ENCODE peak calls at places on chromosomes 11 and 22, in eight cellular contexts. One of them, this sample, is unnamed.

GRCh38 chr11:75816561-75817239 is 1.7 kb downstream of the UVRAG start:
- DNase-seq in right lobe of liver: no peak
- DNase-seq in lower lobe of right lung: no peak
- DNase-seq in CD8-positive, alpha-beta memory T cell: peak
- DNase-seq in endodermal cell: no peak
- DNase-seq in right atrium auricular region: no peak
- DNase-seq in A673: peak
- DNase-seq in AG04450: no peak
- DNase-seq in this sample: no peak

GRCh38 chr22:26431151-26431995 is 2.3 kb downstream of the ASPHD2 start:
- DNase-seq in right lobe of liver: no peak
- DNase-seq in lower lobe of right lung: no peak
- DNase-seq in CD8-positive, alpha-beta memory T cell: no peak
- DNase-seq in endodermal cell: no peak
- DNase-seq in right atrium auricular region: no peak
- DNase-seq in A673: peak
- DNase-seq in AG04450: no peak
- DNase-seq in this sample: peak

GRCh38 chr22:37618674-37619073 is 10.0 kb downstream of the GGA1 start:
- DNase-seq in right lobe of liver: no peak
- DNase-seq in lower lobe of right lung: no peak
- DNase-seq in CD8-positive, alpha-beta memory T cell: no peak
- DNase-seq in endodermal cell: no peak
- DNase-seq in right atrium auricular region: no peak
- DNase-seq in A673: no peak
- DNase-seq in AG04450: no peak
- DNase-seq in this sample: no peak

GRCh38 chr22:43828711-43829447 is 16.8 kb upstream of the EFCAB6 start:
- DNase-seq in right lobe of liver: peak
- DNase-seq in lower lobe of right lung: peak
- DNase-seq in CD8-positive, alpha-beta memory T cell: no peak
- DNase-seq in endodermal cell: peak
- DNase-seq in right atrium auricular region: peak
- DNase-seq in A673: peak
- DNase-seq in AG04450: no peak
- DNase-seq in this sample: peak

GRCh38 chr22:46150615-46151423 is 493 bp downstream of the PPARA start:
- DNase-seq in right lobe of liver: peak
- DNase-seq in lower lobe of right lung: peak
- DNase-seq in CD8-positive, alpha-beta memory T cell: peak
- DNase-seq in endodermal cell: peak
- DNase-seq in right atrium auricular region: no peak
- DNase-seq in A673: no peak
- DNase-seq in AG04450: no peak
- DNase-seq in this sample: peak

GRCh38 chr11:44680982-44681597 is 45.7 kb upstream of the TSPAN18 start:
- DNase-seq in right lobe of liver: no peak
- DNase-seq in lower lobe of right lung: no peak
- DNase-seq in CD8-positive, alpha-beta memory T cell: peak
- DNase-seq in endodermal cell: no peak
- DNase-seq in right atrium auricular region: no peak
- DNase-seq in A673: no peak
- DNase-seq in AG04450: no peak
- DNase-seq in this sample: no peak

GRCh38 chr22:45226681-45227186 is 14.0 kb downstream of the KIAA0930 start:
- DNase-seq in right lobe of liver: no peak
- DNase-seq in lower lobe of right lung: peak
- DNase-seq in CD8-positive, alpha-beta memory T cell: no peak
- DNase-seq in endodermal cell: peak
- DNase-seq in right atrium auricular region: peak
- DNase-seq in A673: no peak
- DNase-seq in AG04450: no peak
- DNase-seq in this sample: no peak

GRCh38 chr11:1303196-1303821 is 6.1 kb downstream of the TOLLIP start:
- DNase-seq in right lobe of liver: peak
- DNase-seq in lower lobe of right lung: peak
- DNase-seq in CD8-positive, alpha-beta memory T cell: no peak
- DNase-seq in endodermal cell: peak
- DNase-seq in right atrium auricular region: peak
- DNase-seq in A673: no peak
- DNase-seq in AG04450: no peak
- DNase-seq in this sample: no peak

GRCh38 chr11:125412177-125412496 is 83.9 kb downstream of the FEZ1 start:
- DNase-seq in right lobe of liver: no peak
- DNase-seq in lower lobe of right lung: no peak
- DNase-seq in CD8-positive, alpha-beta memory T cell: no peak
- DNase-seq in endodermal cell: no peak
- DNase-seq in right atrium auricular region: no peak
- DNase-seq in A673: no peak
- DNase-seq in AG04450: no peak
- DNase-seq in this sample: no peak

GRCh38 chr11:125412509-125412908 is 83.6 kb downstream of the FEZ1 start:
- DNase-seq in right lobe of liver: no peak
- DNase-seq in lower lobe of right lung: no peak
- DNase-seq in CD8-positive, alpha-beta memory T cell: no peak
- DNase-seq in endodermal cell: no peak
- DNase-seq in right atrium auricular region: no peak
- DNase-seq in A673: no peak
- DNase-seq in AG04450: no peak
- DNase-seq in this sample: no peak

GRCh38 chr11:125413226-125413625 is 82.8 kb downstream of the FEZ1 start:
- DNase-seq in right lobe of liver: no peak
- DNase-seq in lower lobe of right lung: no peak
- DNase-seq in CD8-positive, alpha-beta memory T cell: no peak
- DNase-seq in endodermal cell: no peak
- DNase-seq in right atrium auricular region: no peak
- DNase-seq in A673: no peak
- DNase-seq in AG04450: no peak
- DNase-seq in this sample: no peak

GRCh38 chr11:125416993-125417935 is 78.8 kb downstream of the FEZ1 start:
- DNase-seq in right lobe of liver: no peak
- DNase-seq in lower lobe of right lung: no peak
- DNase-seq in CD8-positive, alpha-beta memory T cell: no peak
- DNase-seq in endodermal cell: no peak
- DNase-seq in right atrium auricular region: no peak
- DNase-seq in A673: no peak
- DNase-seq in AG04450: no peak
- DNase-seq in this sample: no peak

GRCh38 chr11:125414121-125414520 is 81.9 kb downstream of the FEZ1 start:
- DNase-seq in right lobe of liver: no peak
- DNase-seq in lower lobe of right lung: no peak
- DNase-seq in CD8-positive, alpha-beta memory T cell: no peak
- DNase-seq in endodermal cell: no peak
- DNase-seq in right atrium auricular region: no peak
- DNase-seq in A673: no peak
- DNase-seq in AG04450: no peak
- DNase-seq in this sample: no peak
- H3K27ac ChIP-seq in right lobe of liver: no peak
- H3K27ac ChIP-seq in lower lobe of right lung: no peak
- H3K27ac ChIP-seq in CD8-positive, alpha-beta memory T cell: no peak
- H3K27ac ChIP-seq in endodermal cell: no peak
- H3K27ac ChIP-seq in right atrium auricular region: no peak
- H3K27ac ChIP-seq in A673: no peak
- H3K27ac ChIP-seq in AG04450: no peak
- H3K27ac ChIP-seq in this sample: no peak

DNA sequence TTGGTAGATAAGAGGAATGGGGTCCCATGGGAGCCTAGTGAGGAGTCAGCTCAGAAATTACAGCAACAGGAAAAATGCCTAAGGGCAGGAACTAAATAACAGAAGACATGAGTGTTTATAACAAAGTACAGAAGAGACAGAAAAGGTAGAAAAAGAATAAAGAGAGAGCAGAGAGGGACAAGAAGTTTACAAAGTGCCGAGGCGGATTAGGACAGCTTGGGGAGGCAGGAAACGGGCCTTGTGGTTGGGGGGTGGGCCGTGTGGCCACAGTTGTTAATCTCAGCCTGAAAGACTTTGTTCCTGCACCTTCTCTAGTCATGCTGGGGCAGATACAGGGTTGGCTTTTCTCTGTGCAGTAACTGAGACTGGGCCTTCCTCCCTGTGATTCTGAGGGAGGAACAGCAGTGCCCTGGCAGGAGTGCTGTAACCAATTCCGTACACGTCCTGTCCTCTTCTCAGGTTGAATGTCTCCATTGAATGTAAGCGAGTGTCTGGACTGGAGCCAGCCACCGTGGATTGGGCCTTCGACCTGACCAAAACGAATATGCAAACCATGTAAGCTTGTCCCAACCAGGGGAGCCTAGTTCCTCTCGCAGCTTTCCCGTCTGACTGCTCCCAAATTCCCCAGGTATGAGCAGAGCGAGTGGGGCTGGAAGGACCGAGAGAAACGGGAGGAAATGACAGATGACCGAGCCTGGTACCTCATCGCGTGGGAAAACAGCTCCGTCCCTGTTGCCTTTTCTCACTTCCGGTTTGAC is 13.2 kb downstream of the NAA40 start:
- DNase-seq in right lobe of liver: no peak
- DNase-seq in lower lobe of right lung: no peak
- DNase-seq in CD8-positive, alpha-beta memory T cell: peak
- DNase-seq in endodermal cell: no peak
- DNase-seq in right atrium auricular region: no peak
- DNase-seq in A673: no peak
- DNase-seq in AG04450: no peak
- DNase-seq in this sample: no peak
- H3K27ac ChIP-seq in right lobe of liver: no peak
- H3K27ac ChIP-seq in lower lobe of right lung: no peak
- H3K27ac ChIP-seq in CD8-positive, alpha-beta memory T cell: no peak
- H3K27ac ChIP-seq in endodermal cell: no peak
- H3K27ac ChIP-seq in right atrium auricular region: no peak
- H3K27ac ChIP-seq in A673: peak
- H3K27ac ChIP-seq in AG04450: no peak
- H3K27ac ChIP-seq in this sample: peak

GRCh38 chr11:60504219-60504618 is 11.0 kb upstream of the MS4A13 start:
- DNase-seq in right lobe of liver: no peak
- DNase-seq in lower lobe of right lung: no peak
- DNase-seq in CD8-positive, alpha-beta memory T cell: no peak
- DNase-seq in endodermal cell: no peak
- DNase-seq in right atrium auricular region: no peak
- DNase-seq in A673: no peak
- DNase-seq in AG04450: no peak
- DNase-seq in this sample: no peak
- H3K27ac ChIP-seq in right lobe of liver: no peak
- H3K27ac ChIP-seq in lower lobe of right lung: no peak
- H3K27ac ChIP-seq in CD8-positive, alpha-beta memory T cell: no peak
- H3K27ac ChIP-seq in endodermal cell: no peak
- H3K27ac ChIP-seq in right atrium auricular region: no peak
- H3K27ac ChIP-seq in A673: no peak
- H3K27ac ChIP-seq in AG04450: no peak
- H3K27ac ChIP-seq in this sample: no peak

GRCh38 chr11:102528618-102529017 is 1.9 kb downstream of the MMP7 start:
- DNase-seq in right lobe of liver: no peak
- DNase-seq in lower lobe of right lung: no peak
- DNase-seq in CD8-positive, alpha-beta memory T cell: no peak
- DNase-seq in endodermal cell: no peak
- DNase-seq in right atrium auricular region: no peak
- DNase-seq in A673: no peak
- DNase-seq in AG04450: no peak
- DNase-seq in this sample: no peak
- H3K27ac ChIP-seq in right lobe of liver: no peak
- H3K27ac ChIP-seq in lower lobe of right lung: no peak
- H3K27ac ChIP-seq in CD8-positive, alpha-beta memory T cell: no peak
- H3K27ac ChIP-seq in endodermal cell: no peak
- H3K27ac ChIP-seq in right atrium auricular region: no peak
- H3K27ac ChIP-seq in A673: no peak
- H3K27ac ChIP-seq in AG04450: no peak
- H3K27ac ChIP-seq in this sample: no peak

GRCh38 chr11:22566293-22566692 is 59.3 kb downstream of the FANCF start:
- DNase-seq in right lobe of liver: no peak
- DNase-seq in lower lobe of right lung: no peak
- DNase-seq in CD8-positive, alpha-beta memory T cell: no peak
- DNase-seq in endodermal cell: peak
- DNase-seq in right atrium auricular region: no peak
- DNase-seq in A673: no peak
- DNase-seq in AG04450: no peak
- DNase-seq in this sample: no peak
- H3K27ac ChIP-seq in right lobe of liver: no peak
- H3K27ac ChIP-seq in lower lobe of right lung: no peak
- H3K27ac ChIP-seq in CD8-positive, alpha-beta memory T cell: no peak
- H3K27ac ChIP-seq in endodermal cell: no peak
- H3K27ac ChIP-seq in right atrium auricular region: no peak
- H3K27ac ChIP-seq in A673: no peak
- H3K27ac ChIP-seq in AG04450: no peak
- H3K27ac ChIP-seq in this sample: no peak

GRCh38 chr11:61297341-61297740 is 2.2 kb upstream of the VWCE start:
- DNase-seq in right lobe of liver: no peak
- DNase-seq in lower lobe of right lung: no peak
- DNase-seq in CD8-positive, alpha-beta memory T cell: no peak
- DNase-seq in endodermal cell: no peak
- DNase-seq in right atrium auricular region: no peak
- DNase-seq in A673: no peak
- DNase-seq in AG04450: no peak
- DNase-seq in this sample: no peak

GRCh38 chr11:61295596-61295926 is 445 bp upstream of the VWCE start:
- DNase-seq in right lobe of liver: peak
- DNase-seq in lower lobe of right lung: no peak
- DNase-seq in CD8-positive, alpha-beta memory T cell: no peak
- DNase-seq in endodermal cell: no peak
- DNase-seq in right atrium auricular region: no peak
- DNase-seq in A673: no peak
- DNase-seq in AG04450: no peak
- DNase-seq in this sample: no peak

GRCh38 chr11:61294717-61295595 is at the start of gene VWCE:
- DNase-seq in right lobe of liver: peak
- DNase-seq in lower lobe of right lung: peak
- DNase-seq in CD8-positive, alpha-beta memory T cell: peak
- DNase-seq in endodermal cell: peak
- DNase-seq in right atrium auricular region: no peak
- DNase-seq in A673: peak
- DNase-seq in AG04450: no peak
- DNase-seq in this sample: no peak

GRCh38 chr11:61290905-61291690 is 4.0 kb downstream of the VWCE start:
- DNase-seq in right lobe of liver: no peak
- DNase-seq in lower lobe of right lung: peak
- DNase-seq in CD8-positive, alpha-beta memory T cell: no peak
- DNase-seq in endodermal cell: peak
- DNase-seq in right atrium auricular region: no peak
- DNase-seq in A673: no peak
- DNase-seq in AG04450: no peak
- DNase-seq in this sample: no peak

DNA sequence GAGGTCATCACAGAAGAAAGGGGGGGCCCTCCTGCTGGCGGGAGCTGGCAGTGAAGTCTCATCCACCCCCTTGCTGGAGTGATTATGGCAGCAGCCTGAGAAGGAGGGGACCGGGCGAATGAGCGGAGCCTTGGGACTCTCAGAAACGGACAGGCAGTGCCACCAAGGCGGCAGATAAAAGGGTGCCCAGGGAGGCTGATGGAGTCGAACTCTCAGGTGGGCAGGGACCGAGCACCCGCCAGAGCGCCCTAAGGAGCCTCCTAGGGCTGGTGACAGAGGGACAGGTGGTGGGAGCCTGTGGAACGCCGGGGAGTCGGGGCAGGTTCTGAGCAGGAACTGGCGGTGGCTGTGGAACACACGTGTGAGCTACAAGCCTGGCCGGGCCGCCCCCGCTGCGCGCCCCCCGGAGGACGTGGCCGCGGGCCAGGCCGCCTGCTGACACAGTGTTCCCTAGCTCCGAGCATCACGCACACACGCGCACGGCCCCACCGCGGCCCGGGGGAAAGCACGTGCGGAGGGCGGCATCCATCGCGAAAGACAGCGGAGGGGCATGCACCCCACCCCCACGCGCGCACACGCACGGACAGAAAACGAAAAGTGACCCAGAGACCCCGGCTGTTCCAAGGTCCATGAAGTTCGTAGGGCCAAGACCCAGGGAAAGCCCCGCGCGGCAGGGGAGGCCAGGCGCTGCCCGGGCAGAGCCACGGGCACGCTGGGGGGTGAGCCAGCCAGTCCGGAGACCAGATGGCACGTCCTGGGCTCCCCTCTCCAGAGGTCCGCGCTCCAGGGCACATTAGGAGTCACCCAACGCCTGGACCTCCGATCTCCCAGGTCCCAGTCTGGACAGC is 1.0 kb downstream of the VWCE start:
- DNase-seq in right lobe of liver: peak
- DNase-seq in lower lobe of right lung: peak
- DNase-seq in CD8-positive, alpha-beta memory T cell: peak
- DNase-seq in endodermal cell: peak
- DNase-seq in right atrium auricular region: peak
- DNase-seq in A673: peak
- DNase-seq in AG04450: no peak
- DNase-seq in this sample: no peak
- H3K27ac ChIP-seq in right lobe of liver: no peak
- H3K27ac ChIP-seq in lower lobe of right lung: no peak
- H3K27ac ChIP-seq in CD8-positive, alpha-beta memory T cell: no peak
- H3K27ac ChIP-seq in endodermal cell: no peak
- H3K27ac ChIP-seq in right atrium auricular region: no peak
- H3K27ac ChIP-seq in A673: peak
- H3K27ac ChIP-seq in AG04450: no peak
- H3K27ac ChIP-seq in this sample: no peak

This sample was measured in SJCRH30.